ENCODE peak calls at places on chromosomes 13 and 19, in ten cellular contexts. T is IMR-90, B is colonic mucosa, M is cardiac muscle cell, P is uterus, N is fibroblast of pulmonary artery, E is endothelial cell, C is left lung, V is left ventricle myocardium inferior, G is lower lobe of right lung. I is an unnamed sample.
A peak's percentile ranks its signal among the peaks of the same experiment; 100 is the strongest.

GRCh38 chr19:45395524-45396388 is 9.1 kb downstream of the PPP1R13L start:
- DNase-seq in T (no peak), B (no peak), M (no peak), P (no peak), N (no peak), E (peak; percentile 57), C (no peak), V (no peak), G (no peak), I (no peak)

GRCh38 chr19:32406161-32407003 is 812 bp downstream of the DPY19L3 start:
- DNase-seq in T (no peak), B (no peak), M (no peak), P (no peak), N (no peak), E (no peak), C (no peak), V (no peak), G (no peak), I (no peak)

GRCh38 chr13:35961461-35962220 is 169.5 kb downstream of the DCLK1 start:
- DNase-seq in T (peak; percentile 13), B (no peak), M (no peak), P (no peak), N (peak; percentile 20), E (no peak), C (no peak), V (no peak), G (no peak), I (no peak)

GRCh38 chr13:44809152-44809551 is 180.1 kb downstream of the NUFIP1 start:
- DNase-seq in T (no peak), B (no peak), M (no peak), P (no peak), N (no peak), E (no peak), C (peak; percentile 47), V (no peak), G (peak; percentile 47), I (no peak)

GRCh38 chr19:8609210-8610040 is 1.1 kb downstream of the ADAMTS10 start:
- DNase-seq in T (peak; percentile 60), B (peak; percentile 41), M (peak; percentile 68), P (peak; percentile 50), N (peak; percentile 71), E (peak; percentile 69), C (peak; percentile 65), V (peak; percentile 71), G (peak; percentile 75), I (peak; percentile 31)

GRCh38 chr13:106517151-106517847 is 18.2 kb downstream of the EFNB2 start:
- DNase-seq in T (no peak), B (no peak), M (no peak), P (no peak), N (no peak), E (no peak), C (no peak), V (no peak), G (no peak), I (no peak)

GRCh38 chr13:25085125-25085742 is 10.7 kb upstream of the PABPC3 start:
- DNase-seq in T (peak; percentile 26), B (peak; percentile 32), M (peak; percentile 71), P (no peak), N (peak; percentile 49), E (peak; percentile 50), C (no peak), V (no peak), G (no peak), I (no peak)

GRCh38 chr19:13841339-13842293 is 35.3 kb upstream of the NANOS3 start:
- DNase-seq in T (no peak), B (peak; percentile 82), M (no peak), P (peak; percentile 65), N (no peak), E (no peak), C (peak; percentile 77), V (no peak), G (peak; percentile 84), I (peak; percentile 45)

GRCh38 chr19:31160346-31160926 is 188.8 kb downstream of the TSHZ3 start:
- DNase-seq in T (peak; percentile 54), B (no peak), M (no peak), P (no peak), N (no peak), E (no peak), C (no peak), V (no peak), G (no peak), I (no peak)

GRCh38 chr19:10339380-10339960 is at the start of gene ICAM3:
- DNase-seq in T (no peak), B (peak; percentile 33), M (no peak), P (no peak), N (no peak), E (no peak), C (peak; percentile 70), V (peak; percentile 32), G (peak; percentile 77), I (peak; percentile 59)

GRCh38 chr19:7368456-7368855 is 19.7 kb downstream of the ARHGEF18 start:
- DNase-seq in T (no peak), B (peak; percentile 27), M (no peak), P (peak; percentile 92), N (peak; percentile 10), E (no peak), C (no peak), V (no peak), G (no peak), I (no peak)

GRCh38 chr19:7370546-7370945 is 21.8 kb downstream of the ARHGEF18 start:
- DNase-seq in T (no peak), B (no peak), M (no peak), P (no peak), N (no peak), E (no peak), C (no peak), V (no peak), G (no peak), I (no peak)

GRCh38 chr19:7363225-7363624 is 14.5 kb downstream of the ARHGEF18 start:
- DNase-seq in T (no peak), B (no peak), M (no peak), P (no peak), N (no peak), E (no peak), C (no peak), V (no peak), G (no peak), I (no peak)

GRCh38 chr19:7371001-7371400 is 22.3 kb downstream of the ARHGEF18 start:
- DNase-seq in T (no peak), B (no peak), M (no peak), P (no peak), N (no peak), E (no peak), C (no peak), V (no peak), G (no peak), I (no peak)

GRCh38 chr19:7366701-7367420 is 18.1 kb downstream of the ARHGEF18 start:
- DNase-seq in T (peak; percentile 33), B (peak; percentile 33), M (no peak), P (no peak), N (peak; percentile 58), E (no peak), C (no peak), V (no peak), G (no peak), I (no peak)
- TF ChIP-seq CTCF in T (peak; percentile 37), B (peak; percentile 22), M (peak; percentile 36), P (no peak), N (peak; percentile 24), E (peak; percentile 73), C (peak; percentile 19), V (peak; percentile 33), G (peak; percentile 39), I (peak; percentile 29)

GRCh38 chr19:1247747-1248453 is 483 bp upstream of the MIDN start:
- DNase-seq in T (peak; percentile 70), B (peak; percentile 83), M (no peak), P (no peak), N (peak; percentile 64), E (peak; percentile 66), C (peak; percentile 79), V (peak; percentile 77), G (peak; percentile 79), I (peak; percentile 77)
- TF ChIP-seq CTCF in T (peak; percentile 43), B (peak; percentile 37), M (peak; percentile 32), P (no peak), N (peak; percentile 17), E (no peak), C (no peak), V (peak; percentile 28), G (peak; percentile 46), I (no peak)

DNA sequence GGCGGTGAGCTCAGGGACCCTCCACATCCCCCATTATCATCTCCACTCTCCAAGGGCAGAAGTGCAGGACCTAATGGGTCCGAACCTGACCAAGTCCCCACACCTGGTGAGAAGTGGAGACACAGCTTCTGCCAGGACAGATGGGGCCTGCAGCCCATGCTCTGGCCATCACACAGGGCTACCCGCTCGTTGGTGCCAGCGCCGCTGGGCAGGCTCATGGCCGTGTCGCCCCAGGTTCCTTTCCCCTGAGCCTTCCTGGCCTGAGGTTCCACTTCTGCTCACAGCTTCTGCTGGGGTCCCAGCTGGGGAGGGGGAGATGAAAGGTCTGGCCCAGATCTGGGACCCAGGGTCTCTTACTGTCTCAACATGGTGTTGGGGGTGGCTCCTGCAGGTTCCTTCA is 48.4 kb upstream of the KCTD15 start:
- DNase-seq in T (no peak), B (no peak), M (no peak), P (no peak), N (no peak), E (no peak), C (no peak), V (no peak), G (no peak), I (no peak)
- TF ChIP-seq CTCF in T (no peak), B (no peak), M (no peak), P (no peak), N (no peak), E (no peak), C (no peak), V (no peak), G (no peak), I (no peak)

DNA sequence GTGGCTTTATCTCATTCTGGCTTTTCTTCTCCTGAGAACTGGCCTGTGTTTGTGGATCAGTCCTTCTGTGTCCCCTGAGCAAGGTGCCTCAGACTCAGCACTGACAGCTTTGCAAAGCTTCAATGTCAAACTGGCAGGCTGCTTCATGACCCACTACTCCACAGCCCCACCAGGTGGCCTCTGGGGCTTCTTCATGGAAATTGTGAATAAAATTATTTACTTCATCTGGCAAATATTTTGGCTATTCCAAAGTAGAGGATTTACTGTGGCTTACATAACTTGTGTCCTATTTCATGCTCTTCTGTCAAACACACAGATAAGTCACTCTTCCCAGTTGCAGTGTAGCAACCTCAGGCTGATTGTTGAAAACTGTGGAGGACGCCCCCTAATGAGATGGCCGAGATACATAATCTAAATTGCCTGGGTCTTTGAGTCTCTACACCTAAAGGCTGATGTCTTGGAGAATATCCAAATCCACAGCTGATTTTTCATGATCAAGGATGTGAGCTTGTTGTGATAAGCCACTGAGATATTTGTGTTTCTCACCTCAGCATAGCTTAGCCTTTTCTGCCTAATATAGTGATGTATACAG is 721.9 kb upstream of the SLC10A2 start:
- DNase-seq in T (no peak), B (no peak), M (peak; percentile 64), P (no peak), N (peak; percentile 7), E (peak; percentile 10), C (no peak), V (peak; percentile 31), G (no peak), I (no peak)
- TF ChIP-seq CTCF in T (no peak), B (no peak), M (peak; percentile 10), P (no peak), N (peak; percentile 29), E (peak; percentile 40), C (no peak), V (peak; percentile 59), G (no peak), I (no peak)

GRCh38 chr13:98717891-98718290 is 34.6 kb downstream of the SLC15A1 start:
- DNase-seq in T (no peak), B (no peak), M (no peak), P (no peak), N (no peak), E (no peak), C (no peak), V (no peak), G (no peak), I (no peak)
- TF ChIP-seq CTCF in T (no peak), B (no peak), M (no peak), P (no peak), N (no peak), E (no peak), C (no peak), V (no peak), G (no peak), I (no peak)

I was measured in CD8-positive, alpha-beta T cell.